ENCODE peak calls at places on chromosomes 4 and X, in five cellular contexts. C, L, Q, D and B are unnamed samples.

GRCh38 chr4:8274772-8275241 is 5.3 kb downstream of the HTRA3 start:
- DNase-seq in C (peak; percentile 97), Q (no peak), D (peak; percentile 96), L (peak; percentile 93), B (no peak)

GRCh38 chr4:152041304-152041703 is 280.5 kb upstream of the GATB start:
- DNase-seq in C (no peak), D (no peak), L (peak; percentile 25), Q (no peak), B (peak; percentile 43)

GRCh38 chrX:110002300-110003166 is at the start of gene TMEM164:
- DNase-seq in L (peak; percentile 93), C (peak; percentile 70), D (peak; percentile 71), Q (peak; percentile 72), B (peak; percentile 82)

GRCh38 chr4:120055795-120056194 is 10.9 kb downstream of the MAD2L1 start:
- DNase-seq in L (no peak), Q (no peak), C (no peak), D (no peak), B (no peak)

GRCh38 chr4:145380123-145380522 is 101.5 kb upstream of the SMAD1 start:
- DNase-seq in L (no peak), D (no peak), Q (no peak), C (no peak), B (no peak)

GRCh38 chr4:99815597-99816011 is 1.0 kb upstream of the DAPP1 start:
- DNase-seq in L (no peak), Q (peak; percentile 60), C (peak; percentile 16), D (no peak), B (no peak)

GRCh38 chr4:142345909-142346308 is 500.2 kb downstream of the INPP4B start:
- DNase-seq in Q (no peak), D (no peak), C (no peak), L (no peak), B (no peak)

GRCh38 chrX:125744914-125745313 is 421.2 kb downstream of the DCAF12L2 start:
- DNase-seq in L (no peak), D (no peak), C (no peak), Q (no peak), B (no peak)

GRCh38 chr4:169225058-169225751 is 45.6 kb downstream of the SH3RF1 start:
- DNase-seq in Q (no peak), L (no peak), D (peak; percentile 95), C (peak; percentile 99), B (no peak)

GRCh38 chr4:168723020-168723419 is 226.2 kb downstream of the PALLD start:
- DNase-seq in D (peak; percentile 68), L (no peak), Q (no peak), C (peak; percentile 34), B (no peak)

GRCh38 chr4:38948551-38948950 is 80.9 kb downstream of the FAM114A1 start:
- DNase-seq in Q (no peak), L (no peak), C (peak; percentile 97), D (peak; percentile 96), B (no peak)

GRCh38 chr4:6582889-6583504 is 8.0 kb downstream of the MAN2B2 start:
- DNase-seq in C (peak; percentile 16), Q (peak; percentile 57), D (peak; percentile 17), L (no peak), B (no peak)

GRCh38 chr4:304987-305680 is at the start of gene ZNF732:
- DNase-seq in Q (no peak), C (peak; percentile 14), L (peak; percentile 84), D (peak; percentile 15), B (no peak)

DNA sequence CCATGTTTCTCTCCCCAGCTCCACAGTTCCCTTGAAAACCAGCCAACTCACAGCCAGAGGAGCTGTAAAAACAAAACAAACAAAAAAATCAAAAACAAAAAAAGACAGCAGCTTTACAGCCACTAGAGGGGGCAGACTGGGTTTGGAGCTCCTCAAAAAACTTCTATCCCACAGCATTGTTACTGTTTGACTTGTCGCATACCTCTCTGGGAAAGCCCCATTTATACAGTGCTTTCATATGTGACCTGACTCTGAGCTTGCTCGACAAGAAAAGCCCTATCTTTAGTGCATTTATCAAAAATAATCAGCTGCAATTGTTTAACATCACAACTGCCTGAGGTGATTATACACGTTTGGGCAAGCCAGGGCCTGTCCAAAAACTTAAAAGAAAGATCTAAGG is 21.6 kb downstream of the TSPAN6 start:
- DNase-seq in L (no peak), D (peak; percentile 72), C (peak; percentile 70), Q (no peak), B (peak; percentile 38)
- TF ChIP-seq CTCF in L (peak; percentile 64), D (peak; percentile 73), C (peak; percentile 72), Q (peak; percentile 56), B (peak; percentile 32)

DNA sequence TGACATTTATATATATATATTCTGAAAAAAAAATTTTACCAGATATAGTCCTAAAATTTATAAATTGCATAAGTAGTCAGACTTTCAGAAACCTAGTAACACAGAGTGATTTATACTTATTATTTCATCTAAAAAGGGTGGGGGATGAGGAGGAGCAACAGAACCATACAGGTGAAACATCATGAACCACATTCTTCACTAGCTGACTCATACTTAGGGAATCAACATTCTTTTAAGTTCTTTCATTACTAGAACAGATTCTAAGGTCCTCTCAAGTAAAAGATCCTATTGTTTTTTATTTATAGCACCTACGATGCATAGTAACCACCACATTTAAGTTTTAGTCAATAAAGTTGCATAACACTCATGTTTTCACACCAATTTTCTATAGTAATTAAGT is 166.1 kb downstream of the LRBA start:
- DNase-seq in D (no peak), C (no peak), L (no peak), Q (no peak), B (no peak)
- TF ChIP-seq CTCF in D (no peak), C (no peak), L (no peak), Q (no peak), B (no peak)

DNA sequence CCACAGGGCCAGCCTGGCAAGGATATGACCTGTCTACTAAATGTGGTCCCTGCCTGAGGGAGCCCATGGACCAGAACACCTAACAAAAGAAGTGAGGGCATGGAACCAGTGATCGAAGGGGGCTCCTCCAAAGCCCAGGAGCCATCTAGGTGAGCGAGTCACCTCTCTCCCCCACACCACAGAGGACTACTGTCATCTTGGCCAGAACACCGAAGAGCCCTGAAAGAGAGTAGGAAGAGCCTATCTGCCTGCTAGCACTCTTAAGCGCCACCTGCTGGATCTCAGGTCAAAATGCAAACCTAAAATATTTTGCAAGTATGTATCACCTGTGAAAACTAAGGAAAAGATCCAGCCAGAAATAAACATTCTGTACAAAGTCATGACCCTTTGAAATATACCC is 137.9 kb upstream of the ZXDB start:
- DNase-seq in C (peak; percentile 11), D (peak; percentile 24), Q (peak; percentile 56), L (no peak), B (peak; percentile 24)
- TF ChIP-seq CTCF in C (peak; percentile 48), D (peak; percentile 45), Q (peak; percentile 79), L (no peak), B (peak; percentile 20)

GRCh38 chr4:73661646-73662119 is 41.4 kb upstream of the RASSF6 start:
- DNase-seq in Q (no peak), C (peak; percentile 97), D (peak; percentile 97), L (no peak), B (no peak)
- TF ChIP-seq CTCF in Q (no peak), C (peak; percentile 42), D (peak; percentile 47), L (no peak), B (no peak)

DNA sequence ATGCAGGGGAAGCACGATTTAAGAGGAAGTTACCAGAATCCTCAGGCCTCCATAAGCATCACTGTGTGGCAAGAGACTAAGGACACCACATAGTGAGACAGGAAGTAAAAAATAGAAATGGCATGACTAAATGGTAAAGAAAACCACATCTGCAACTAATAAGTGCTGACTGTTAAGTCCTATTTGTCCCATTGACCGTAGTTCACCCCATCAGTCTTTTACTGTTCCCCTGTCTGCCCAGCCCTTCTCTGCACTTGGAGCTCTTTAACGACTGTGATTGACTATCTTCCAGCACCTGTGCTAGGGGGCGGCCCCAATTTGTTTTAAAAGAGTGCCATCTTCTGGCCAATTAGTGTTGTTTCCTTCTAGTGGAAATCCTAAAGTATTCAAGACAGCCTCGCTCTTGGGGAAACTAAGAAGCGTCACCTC is 94.2 kb downstream of the MAOA start:
- DNase-seq in C (peak; percentile 59), L (no peak), Q (peak; percentile 61), D (peak; percentile 62), B (peak; percentile 28)
- TF ChIP-seq CTCF in C (peak; percentile 41), L (peak; percentile 75), Q (peak; percentile 73), D (peak; percentile 37), B (peak; percentile 38)

DNA sequence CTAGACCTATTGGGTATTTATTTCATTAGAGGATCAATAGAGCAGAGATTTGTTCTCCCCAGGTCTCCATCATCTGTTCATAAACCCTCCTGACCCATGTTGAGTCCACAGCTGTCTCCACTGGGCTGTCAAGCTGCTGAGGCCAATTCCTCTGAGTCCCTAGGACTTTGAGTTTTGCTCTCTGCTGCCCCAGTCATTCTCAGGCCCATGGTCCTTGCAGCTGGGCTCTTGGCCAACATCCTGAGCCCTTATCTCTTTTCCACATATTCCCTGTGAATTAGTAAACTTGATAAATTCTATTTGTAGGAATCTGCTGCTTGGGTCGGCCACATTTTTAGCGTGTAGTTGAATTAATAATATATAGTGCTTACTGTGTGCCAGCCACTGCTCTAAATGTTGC is 41.9 kb downstream of the FHL1 start:
- DNase-seq in C (peak; percentile 45), Q (no peak), L (no peak), D (no peak), B (no peak)
- TF ChIP-seq CTCF in C (no peak), Q (no peak), L (no peak), D (no peak), B (no peak)

DNA sequence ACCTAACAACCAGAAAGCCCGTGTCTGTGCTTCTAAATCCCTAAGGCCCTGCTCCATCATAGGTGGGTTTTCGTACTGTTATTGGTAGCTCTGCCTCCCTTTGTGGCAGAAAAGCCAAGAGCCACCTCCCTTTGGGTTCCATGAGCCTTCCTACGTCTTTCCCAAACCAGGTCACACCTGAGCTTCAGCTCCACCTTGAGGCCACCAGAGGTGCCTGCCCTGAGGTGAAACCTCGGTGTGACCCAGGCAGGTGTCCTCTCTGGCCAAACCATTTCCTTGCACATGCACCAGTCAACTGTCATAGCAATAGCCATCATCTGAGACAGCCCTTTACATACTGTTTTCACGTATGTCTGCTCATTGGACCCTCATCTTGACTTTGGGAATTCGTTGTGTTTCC is 188.0 kb upstream of the RBPJ start:
- DNase-seq in D (no peak), C (no peak), L (no peak), Q (peak; percentile 8), B (no peak)
- TF ChIP-seq CTCF in D (no peak), C (no peak), L (no peak), Q (peak; percentile 51), B (peak; percentile 14)

GRCh38 chrX:44542567-44543325 is at the start of gene FUNDC1:
- DNase-seq in C (peak; percentile 95), L (peak; percentile 97), D (peak; percentile 91), Q (peak; percentile 91), B (peak; percentile 87)
- TF ChIP-seq CTCF in C (peak; percentile 45), L (peak; percentile 45), D (peak; percentile 39), Q (peak; percentile 66), B (no peak)